ENCODE peak calls at places on chromosomes 13 and 19, in seven cellular contexts. U, C, I, O, Y, J and H are unnamed samples.

GRCh38 chr19:4108767-4109625 is 14.9 kb downstream of the MAP2K2 start:
- DNase-seq in U (no peak), C (peak), I (no peak), O (no peak), Y (no peak), J (no peak), H (no peak)

GRCh38 chr13:102724923-102725322 is 30.1 kb upstream of the METTL21C start:
- DNase-seq in U (no peak), C (no peak), I (peak), O (no peak), Y (no peak), J (peak), H (peak)

GRCh38 chr13:69970521-69970920 is 137.1 kb upstream of the ATXN8OS start:
- DNase-seq in U (no peak), C (no peak), I (peak), O (no peak), Y (no peak), J (no peak), H (no peak)

GRCh38 chr19:43450545-43450997 is 14.8 kb downstream of the LYPD3 start:
- DNase-seq in U (no peak), C (no peak), I (no peak), O (no peak), Y (no peak), J (peak), H (no peak)

GRCh38 chr13:100100115-100100879 is 11.4 kb downstream of the PCCA start:
- DNase-seq in U (peak), C (peak), I (peak), O (no peak), Y (no peak), J (peak), H (peak)

GRCh38 chr13:25059166-25059565 is 36.8 kb upstream of the PABPC3 start:
- DNase-seq in U (no peak), C (no peak), I (no peak), O (no peak), Y (no peak), J (no peak), H (no peak)

GRCh38 chr19:2381151-2381822 is 21.2 kb downstream of the TMPRSS9 start:
- DNase-seq in U (no peak), C (no peak), I (no peak), O (no peak), Y (no peak), J (no peak), H (no peak)

GRCh38 chr13:27079421-27079958 is 92.1 kb downstream of the USP12 start:
- DNase-seq in U (no peak), C (no peak), I (peak), O (no peak), Y (peak), J (peak), H (peak)

GRCh38 chr19:41174297-41174928 is 18.6 kb upstream of the CYP2S1 start:
- DNase-seq in U (peak), C (no peak), I (no peak), O (no peak), Y (no peak), J (no peak), H (no peak)

GRCh38 chr13:39602614-39603366 is at the start of gene LHFPL6:
- DNase-seq in U (peak), C (peak), I (peak), O (peak), Y (no peak), J (peak), H (peak)

GRCh38 chr13:94028234-94029145 is 451.0 kb downstream of the DCT start:
- DNase-seq in U (no peak), C (no peak), I (no peak), O (no peak), Y (no peak), J (no peak), H (peak)

GRCh38 chr19:13252569-13253335 is 102.5 kb downstream of the IER2 start:
- DNase-seq in U (no peak), C (no peak), I (no peak), O (no peak), Y (no peak), J (no peak), H (no peak)

GRCh38 chr13:78777973-78778372 is 119.0 kb upstream of the OBI1 start:
- DNase-seq in U (no peak), C (no peak), I (no peak), O (no peak), Y (no peak), J (no peak), H (no peak)

GRCh38 chr13:81760316-81760715 is 1419.4 kb upstream of the SPRY2 start:
- DNase-seq in U (no peak), C (no peak), I (no peak), O (no peak), Y (no peak), J (no peak), H (no peak)

GRCh38 chr19:31125071-31125470 is 224.2 kb downstream of the TSHZ3 start:
- DNase-seq in U (no peak), C (peak), I (no peak), O (no peak), Y (no peak), J (no peak), H (no peak)

GRCh38 chr13:99721606-99722384 is 220.5 kb downstream of the TM9SF2 start:
- DNase-seq in U (no peak), C (no peak), I (peak), O (no peak), Y (no peak), J (no peak), H (no peak)

GRCh38 chr13:112779856-112780604 is 90.2 kb downstream of the ATP11A start:
- DNase-seq in U (no peak), C (no peak), I (no peak), O (no peak), Y (no peak), J (peak), H (no peak)

GRCh38 chr19:19663292-19664120 is at the start of gene ATP13A1:
- DNase-seq in U (peak), C (peak), I (peak), O (peak), Y (peak), J (peak), H (peak)
- TF ChIP-seq CTCF in U (no peak), C (peak), I (peak), O (no peak), Y (peak), J (no peak), H (no peak)

GRCh38 chr19:19594371-19594770 is 24.1 kb downstream of the PBX4 start:
- DNase-seq in U (no peak), C (no peak), I (no peak), O (no peak), Y (no peak), J (no peak), H (no peak)
- TF ChIP-seq CTCF in U (no peak), C (no peak), I (no peak), O (no peak), Y (no peak), J (no peak), H (no peak)

GRCh38 chr13:97849305-97849704 is 104.2 kb upstream of the IPO5 start:
- DNase-seq in U (no peak), C (no peak), I (no peak), O (no peak), Y (no peak), J (peak), H (peak)
- TF ChIP-seq CTCF in U (no peak), C (no peak), I (peak), O (no peak), Y (peak), J (peak), H (peak)

GRCh38 chr19:14977128-14977527 is 2.5 kb downstream of the SLC1A6 start:
- DNase-seq in U (no peak), C (no peak), I (no peak), O (no peak), Y (no peak), J (no peak), H (no peak)

GRCh38 chr19:14974488-14974887 is 5.2 kb downstream of the SLC1A6 start:
- DNase-seq in U (no peak), C (no peak), I (no peak), O (no peak), Y (no peak), J (no peak), H (no peak)

GRCh38 chr19:14978377-14978776 is 1.3 kb downstream of the SLC1A6 start:
- DNase-seq in U (no peak), C (no peak), I (no peak), O (no peak), Y (no peak), J (no peak), H (no peak)

GRCh38 chr19:14979136-14979497 is 547 bp downstream of the SLC1A6 start:
- DNase-seq in U (no peak), C (no peak), I (no peak), O (no peak), Y (no peak), J (no peak), H (no peak)

DNA sequence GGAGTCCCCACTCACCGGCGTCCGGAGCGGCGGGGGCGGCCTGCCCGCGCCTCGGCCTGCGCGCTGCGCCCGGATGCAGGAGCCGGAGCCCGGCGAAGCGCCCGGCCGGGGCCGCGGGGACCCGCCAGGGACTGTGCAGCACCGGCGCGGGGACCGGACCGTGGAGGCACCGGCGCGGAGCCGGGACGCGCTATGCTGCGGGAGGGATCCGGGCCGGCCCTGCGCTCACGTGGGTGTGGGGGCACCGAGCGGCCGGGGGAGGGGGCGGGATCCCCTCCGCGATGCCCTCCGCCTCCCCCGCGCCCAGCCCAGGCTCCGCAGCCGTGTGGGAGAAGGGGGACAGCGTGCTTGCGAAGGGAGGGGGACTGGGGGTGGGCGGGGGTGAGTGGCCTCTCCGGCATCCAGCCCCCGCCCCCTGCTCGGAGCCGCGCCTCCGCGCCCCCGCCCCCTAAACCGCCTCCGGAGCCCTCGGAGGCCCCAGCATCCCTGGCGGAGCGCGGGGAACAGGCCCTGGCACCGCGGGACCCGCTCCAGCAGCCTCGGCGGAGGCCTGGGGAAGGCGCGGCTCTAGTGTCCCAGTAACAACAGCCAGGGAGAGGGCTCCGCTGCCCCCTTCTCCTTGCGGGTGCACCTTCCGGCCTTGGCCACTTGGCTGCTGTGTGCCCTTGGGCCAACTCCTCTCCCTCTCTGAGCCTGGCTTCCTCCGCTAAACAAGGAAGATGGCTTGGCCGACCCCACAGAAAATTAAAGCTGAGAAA is at the start of gene SLC1A6:
- DNase-seq in U (no peak), C (no peak), I (no peak), O (no peak), Y (no peak), J (no peak), H (no peak)
- TF ChIP-seq CTCF in U (no peak), C (no peak), I (no peak), O (no peak), Y (no peak), J (no peak), H (no peak)